ENCODE peak calls at places on chromosome 18, in four cellular contexts. One of them, this sample, is unnamed. For H3K4me1, the result is how much of the 10 kb centered on the place peaks cover.

GRCh38 chr18:23718243-23718720 is 29.0 kb downstream of the LAMA3 start:
- DNase-seq in Panc1: no peak
- DNase-seq in A549: no peak
- DNase-seq in lower lobe of right lung: no peak
- DNase-seq in this sample: no peak

GRCh38 chr18:32049393-32050161 is 31.0 kb downstream of the RNF125 start:
- DNase-seq in Panc1: no peak
- DNase-seq in A549: peak
- DNase-seq in lower lobe of right lung: peak
- DNase-seq in this sample: peak

GRCh38 chr18:33959609-33960008 is 265.1 kb downstream of the NOL4 start:
- DNase-seq in Panc1: no peak
- DNase-seq in A549: no peak
- DNase-seq in lower lobe of right lung: no peak
- DNase-seq in this sample: no peak

GRCh38 chr18:66211693-66212195 is 392.1 kb downstream of the CDH19 start:
- DNase-seq in Panc1: no peak
- DNase-seq in A549: no peak
- DNase-seq in lower lobe of right lung: no peak
- DNase-seq in this sample: no peak

GRCh38 chr18:43620936-43621335 is 343.6 kb upstream of the SYT4 start:
- DNase-seq in Panc1: no peak
- DNase-seq in A549: peak
- DNase-seq in lower lobe of right lung: no peak
- DNase-seq in this sample: no peak

GRCh38 chr18:32195881-32196815 is 6.3 kb downstream of the MEP1B start:
- DNase-seq in Panc1: no peak
- DNase-seq in A549: no peak
- DNase-seq in lower lobe of right lung: no peak
- DNase-seq in this sample: no peak

GRCh38 chr18:9681217-9681616 is 26.9 kb upstream of the RAB31 start:
- DNase-seq in Panc1: no peak
- DNase-seq in A549: no peak
- DNase-seq in lower lobe of right lung: no peak
- DNase-seq in this sample: no peak

GRCh38 chr18:79639072-79639829 is 40.4 kb upstream of the CTDP1 start:
- DNase-seq in Panc1: no peak
- DNase-seq in A549: no peak
- DNase-seq in lower lobe of right lung: no peak
- DNase-seq in this sample: no peak

GRCh38 chr18:33051397-33051796 is 278.6 kb upstream of the KLHL14 start:
- DNase-seq in Panc1: peak
- DNase-seq in A549: no peak
- DNase-seq in lower lobe of right lung: no peak
- DNase-seq in this sample: no peak

GRCh38 chr18:69400976-69401474 is 337 bp downstream of the DOK6 start:
- DNase-seq in Panc1: no peak
- DNase-seq in A549: no peak
- DNase-seq in lower lobe of right lung: peak
- DNase-seq in this sample: peak

GRCh38 chr18:75698861-75699260 is 271.4 kb upstream of the SMIM21 start:
- DNase-seq in Panc1: no peak
- DNase-seq in A549: no peak
- DNase-seq in lower lobe of right lung: no peak
- DNase-seq in this sample: no peak

GRCh38 chr18:23981369-23981768 is 33.2 kb upstream of the TTC39C start:
- DNase-seq in Panc1: no peak
- DNase-seq in A549: no peak
- DNase-seq in lower lobe of right lung: no peak
- DNase-seq in this sample: no peak

GRCh38 chr18:42275949-42276730 is 321.1 kb downstream of the PIK3C3 start:
- DNase-seq in Panc1: no peak
- DNase-seq in A549: no peak
- DNase-seq in lower lobe of right lung: no peak
- DNase-seq in this sample: no peak

GRCh38 chr18:67600181-67600631 is 83.7 kb upstream of the DSEL start:
- DNase-seq in Panc1: no peak
- DNase-seq in A549: no peak
- DNase-seq in lower lobe of right lung: no peak
- DNase-seq in this sample: no peak

GRCh38 chr18:37937287-37937686 is 371.7 kb upstream of the CELF4 start:
- DNase-seq in Panc1: no peak
- DNase-seq in A549: no peak
- DNase-seq in lower lobe of right lung: no peak
- DNase-seq in this sample: no peak

GRCh38 chr18:68721681-68722583 is 7.0 kb upstream of the TMX3 start:
- DNase-seq in Panc1: no peak
- DNase-seq in A549: no peak
- DNase-seq in lower lobe of right lung: no peak
- DNase-seq in this sample: no peak

GRCh38 chr18:32317651-32318050 is 127.8 kb downstream of the MEP1B start:
- DNase-seq in Panc1: no peak
- DNase-seq in A549: no peak
- DNase-seq in lower lobe of right lung: no peak
- DNase-seq in this sample: no peak

GRCh38 chr18:12257996-12258718 is 4.0 kb downstream of the CIDEA start:
- DNase-seq in Panc1: no peak
- DNase-seq in A549: no peak
- DNase-seq in lower lobe of right lung: no peak
- DNase-seq in this sample: no peak

GRCh38 chr18:76459687-76460350 is 35.2 kb downstream of the ZNF516 start:
- DNase-seq in Panc1: peak
- DNase-seq in A549: peak
- DNase-seq in lower lobe of right lung: peak
- DNase-seq in this sample: peak

GRCh38 chr18:2846638-2847340 is at the start of gene EMILIN2:
- DNase-seq in Panc1: no peak
- DNase-seq in A549: no peak
- DNase-seq in lower lobe of right lung: peak
- DNase-seq in this sample: peak

GRCh38 chr18:25247725-25248124 is 104.2 kb downstream of the ZNF521 start:
- DNase-seq in Panc1: no peak
- DNase-seq in A549: no peak
- DNase-seq in lower lobe of right lung: no peak
- DNase-seq in this sample: no peak

GRCh38 chr18:62925031-62925688 is 209.8 kb downstream of the PHLPP1 start:
- DNase-seq in Panc1: no peak
- DNase-seq in A549: no peak
- DNase-seq in lower lobe of right lung: no peak
- DNase-seq in this sample: no peak

GRCh38 chr18:21314721-21315120 is 72.7 kb downstream of the GREB1L start:
- DNase-seq in Panc1: no peak
- DNase-seq in A549: no peak
- DNase-seq in lower lobe of right lung: no peak
- DNase-seq in this sample: no peak

GRCh38 chr18:54995421-54995820 is 36.2 kb upstream of the CCDC68 start:
- DNase-seq in Panc1: no peak
- DNase-seq in A549: no peak
- DNase-seq in lower lobe of right lung: no peak
- DNase-seq in this sample: no peak

GRCh38 chr18:68301436-68301835 is 413.5 kb downstream of the TMX3 start:
- DNase-seq in Panc1: no peak
- DNase-seq in A549: no peak
- DNase-seq in lower lobe of right lung: no peak
- DNase-seq in this sample: no peak

GRCh38 chr18:62277045-62277444 is 48.1 kb upstream of the TNFRSF11A start:
- DNase-seq in Panc1: no peak
- DNase-seq in A549: no peak
- DNase-seq in lower lobe of right lung: no peak
- DNase-seq in this sample: no peak

GRCh38 chr18:23730850-23731249 is 41.6 kb downstream of the LAMA3 start:
- DNase-seq in Panc1: no peak
- DNase-seq in A549: no peak
- DNase-seq in lower lobe of right lung: no peak
- DNase-seq in this sample: no peak

GRCh38 chr18:43422483-43422882 is 145.2 kb upstream of the SYT4 start:
- DNase-seq in Panc1: no peak
- DNase-seq in A549: peak
- DNase-seq in lower lobe of right lung: no peak
- DNase-seq in this sample: no peak

GRCh38 chr18:8614875-8615274 is 5.6 kb downstream of the RAB12 start:
- DNase-seq in Panc1: no peak
- DNase-seq in A549: no peak
- DNase-seq in lower lobe of right lung: no peak
- DNase-seq in this sample: peak
- H3K4me1 ChIP-seq in Panc1: under half
- H3K4me1 ChIP-seq in A549: under half
- H3K4me1 ChIP-seq in lower lobe of right lung: half or more
- H3K4me1 ChIP-seq in this sample: under half

DNA sequence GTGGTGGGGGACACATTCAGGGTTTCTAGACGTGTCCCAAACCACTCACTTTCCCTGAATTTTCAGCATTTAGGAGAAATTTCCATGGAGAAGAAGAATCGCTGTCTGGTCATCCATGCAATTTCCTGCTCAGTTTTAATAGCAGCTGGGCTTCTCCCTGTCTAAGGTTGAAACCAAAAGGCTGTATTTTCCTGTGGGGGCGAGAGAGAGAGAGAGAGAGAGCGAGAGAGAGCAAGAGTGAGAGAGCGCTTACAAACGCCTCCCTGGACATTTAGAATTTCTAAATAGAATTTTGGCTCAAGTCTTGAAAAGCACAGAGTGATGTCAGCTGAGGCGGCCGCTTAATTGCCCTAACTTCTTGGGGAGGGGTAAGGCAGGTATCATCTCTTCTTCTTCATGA is 110.8 kb downstream of the SETBP1 start:
- DNase-seq in Panc1: no peak
- DNase-seq in A549: no peak
- DNase-seq in lower lobe of right lung: no peak
- DNase-seq in this sample: no peak
- H3K4me3 ChIP-seq in Panc1: no peak
- H3K4me3 ChIP-seq in A549: no peak
- H3K4me3 ChIP-seq in lower lobe of right lung: no peak
- H3K4me3 ChIP-seq in this sample: no peak

GRCh38 chr18:8139971-8140406 is 469.2 kb upstream of the RAB12 start:
- DNase-seq in Panc1: no peak
- DNase-seq in A549: no peak
- DNase-seq in lower lobe of right lung: no peak
- DNase-seq in this sample: no peak
- H3K27ac ChIP-seq in Panc1: no peak
- H3K27ac ChIP-seq in A549: peak
- H3K27ac ChIP-seq in lower lobe of right lung: no peak
- H3K27ac ChIP-seq in this sample: no peak

GRCh38 chr18:48920408-48921038 is 30.2 kb downstream of the SMAD7 start:
- DNase-seq in Panc1: no peak
- DNase-seq in A549: no peak
- DNase-seq in lower lobe of right lung: no peak
- DNase-seq in this sample: no peak
- H3K4me1 ChIP-seq in Panc1: half or more
- H3K4me1 ChIP-seq in A549: half or more
- H3K4me1 ChIP-seq in lower lobe of right lung: half or more
- H3K4me1 ChIP-seq in this sample: under half

This sample was measured in aorta.